ENCODE peak calls at places on chromosomes 4 and X, in four cellular contexts. E, I, Q and U are unnamed samples.

GRCh38 chr4:141656031-141656430 is 19.6 kb downstream of the IL15 start:
- DNase-seq in E (no peak), I (no peak), Q (no peak), U (no peak)

GRCh38 chr4:129526812-129527211 is 430.9 kb downstream of the C4orf33 start:
- DNase-seq in E (no peak), I (peak), Q (peak), U (no peak)

GRCh38 chr4:95857761-95858160 is 17.9 kb downstream of the PDHA2 start:
- DNase-seq in E (no peak), I (no peak), Q (no peak), U (no peak)

GRCh38 chr4:48742412-48742811 is 37.7 kb downstream of the FRYL start:
- DNase-seq in E (no peak), I (no peak), Q (no peak), U (no peak)

GRCh38 chr4:140724780-140725179 is 31.4 kb downstream of the TBC1D9 start:
- DNase-seq in E (no peak), I (no peak), Q (no peak), U (no peak)

GRCh38 chr4:128461300-128462103 is 173.9 kb upstream of the PGRMC2 start:
- DNase-seq in E (peak), I (no peak), Q (peak), U (no peak)

GRCh38 chrX:40514376-40514775 is 66.4 kb upstream of the ATP6AP2 start:
- DNase-seq in E (peak), I (no peak), Q (no peak), U (no peak)

GRCh38 chr4:123826896-123827295 is 430.3 kb downstream of the SPRY1 start:
- DNase-seq in E (no peak), I (no peak), Q (no peak), U (no peak)

GRCh38 chrX:71871367-71871766 is 39.3 kb upstream of the NHSL2 start:
- DNase-seq in E (no peak), I (no peak), Q (no peak), U (no peak)

GRCh38 chr4:72375050-72375736 is 193.8 kb downstream of the ADAMTS3 start:
- DNase-seq in E (peak), I (no peak), Q (peak), U (no peak)

GRCh38 chr4:174316546-174316945 is 32.8 kb downstream of the CEP44 start:
- DNase-seq in E (no peak), I (no peak), Q (no peak), U (no peak)

GRCh38 chr4:25771672-25772071 is 91.1 kb downstream of the SEL1L3 start:
- DNase-seq in E (no peak), I (no peak), Q (no peak), U (no peak)

GRCh38 chrX:154417157-154417556 is 5.8 kb downstream of the TAFAZZIN start:
- DNase-seq in E (no peak), I (no peak), Q (no peak), U (no peak)

GRCh38 chrX:111116666-111117065 is 20.7 kb downstream of the PAK3 start:
- DNase-seq in E (no peak), I (no peak), Q (no peak), U (no peak)

GRCh38 chr4:153929651-153930050 is 140.8 kb upstream of the SFRP2 start:
- DNase-seq in E (no peak), I (no peak), Q (no peak), U (no peak)

GRCh38 chr4:13703096-13703495 is 75.6 kb upstream of the BOD1L1 start:
- DNase-seq in E (no peak), I (no peak), Q (no peak), U (no peak)

GRCh38 chr4:143773998-143774898 is 73.8 kb upstream of the FREM3 start:
- DNase-seq in E (peak), I (peak), Q (peak), U (peak)

GRCh38 chr4:123462007-123462406 is 65.4 kb downstream of the SPRY1 start:
- DNase-seq in E (no peak), I (no peak), Q (no peak), U (no peak)

GRCh38 chrX:1323315-1323714 is 13.3 kb upstream of the IL3RA start:
- DNase-seq in E (peak), I (peak), Q (peak), U (no peak)

GRCh38 chr4:73726000-73726399 is 14.4 kb upstream of the CXCL8 start:
- DNase-seq in E (no peak), I (peak), Q (peak), U (no peak)

GRCh38 chr4:176156656-176157055 is 38.7 kb downstream of the SPATA4 start:
- DNase-seq in E (no peak), I (no peak), Q (no peak), U (no peak)

GRCh38 chr4:94635172-94635571 is 122.6 kb upstream of the BMPR1B start:
- DNase-seq in E (no peak), I (no peak), Q (no peak), U (no peak)

GRCh38 chr4:56976283-56976877 is 1.0 kb downstream of the NOA1 start:
- DNase-seq in E (peak), I (no peak), Q (no peak), U (no peak)
- H3K27ac ChIP-seq in E (peak), I (peak), Q (peak), U (peak)

GRCh38 chr4:68904786-68905185 is 46.8 kb downstream of the UGT2A3 start:
- DNase-seq in E (peak), I (no peak), Q (no peak), U (no peak)
- TF ChIP-seq REST in E (no peak), I (no peak), Q (no peak), U (no peak)

GRCh38 chr4:166972071-166972470 is 262.2 kb downstream of the SPOCK3 start:
- DNase-seq in E (no peak), I (no peak), Q (peak), U (no peak)
- H3K27ac ChIP-seq in E (no peak), I (no peak), Q (no peak), U (no peak)

GRCh38 chrX:30693999-30694650 is 40.9 kb downstream of the GK start:
- DNase-seq in E (no peak), I (no peak), Q (no peak), U (no peak)
- TF ChIP-seq REST in E (no peak), I (no peak), Q (no peak), U (no peak)

GRCh38 chrX:64377753-64378152 is 17.5 kb downstream of the MTMR8 start:
- DNase-seq in E (no peak), I (no peak), Q (no peak), U (no peak)

GRCh38 chrX:64379924-64380323 is 15.3 kb downstream of the MTMR8 start:
- DNase-seq in E (no peak), I (no peak), Q (no peak), U (no peak)
- H3K27ac ChIP-seq in E (no peak), I (no peak), Q (no peak), U (no peak)

DNA sequence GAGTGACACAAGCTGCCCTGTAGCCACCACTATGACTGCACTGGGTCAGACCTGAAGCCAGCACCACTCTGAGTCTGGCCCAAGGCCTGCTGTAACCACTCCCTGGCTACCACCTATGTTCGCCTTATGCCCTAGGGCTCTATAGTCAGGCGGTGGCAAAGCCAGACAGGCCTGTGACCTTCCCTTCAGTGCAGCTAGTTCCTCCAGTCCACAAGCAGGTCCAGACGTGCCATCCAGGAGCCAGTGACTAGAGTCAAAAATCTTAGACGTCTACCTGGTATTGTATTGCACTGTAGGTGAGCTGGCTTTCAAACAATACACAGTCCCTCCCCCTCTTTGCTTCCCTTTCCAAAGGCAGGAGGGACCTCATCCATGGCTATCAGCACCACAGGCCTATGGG is 54.0 kb upstream of the RNF128 start:
- DNase-seq in E (no peak), I (no peak), Q (no peak), U (no peak)
- TF ChIP-seq REST in E (no peak), I (no peak), Q (no peak), U (no peak)

GRCh38 chr4:89894654-89895652 is at the start of gene MMRN1:
- DNase-seq in E (no peak), I (no peak), Q (no peak), U (no peak)
- H3K27ac ChIP-seq in E (no peak), I (no peak), Q (no peak), U (no peak)

DNA sequence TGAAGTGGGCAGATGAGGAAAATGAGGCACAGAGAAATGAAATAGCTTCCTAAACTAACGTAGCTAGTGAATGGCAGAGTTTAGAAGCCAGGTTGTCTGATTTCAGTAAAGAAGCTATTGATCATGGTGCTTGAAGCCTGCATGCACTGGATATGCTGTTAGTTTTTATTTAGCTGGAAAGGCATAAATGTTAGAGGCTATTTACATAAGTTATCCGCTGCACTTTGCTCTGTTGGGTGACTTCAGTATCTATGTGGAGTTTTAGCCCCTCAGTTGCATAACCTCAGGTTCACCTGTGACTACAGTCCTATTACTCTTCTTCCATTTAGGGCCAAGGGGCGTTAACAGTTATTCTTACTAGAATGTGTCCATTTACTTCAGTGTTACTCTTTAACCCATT is 522.4 kb upstream of the RPS6KA3 start:
- DNase-seq in E (no peak), I (no peak), Q (no peak), U (no peak)
- TF ChIP-seq REST in E (no peak), I (no peak), Q (no peak), U (no peak)

GRCh38 chr4:6571608-6572007 is 3.4 kb upstream of the MAN2B2 start:
- DNase-seq in E (no peak), I (no peak), Q (peak), U (no peak)
- H3K27ac ChIP-seq in E (no peak), I (no peak), Q (no peak), U (no peak)

GRCh38 chr4:70712604-70713452 is 8.9 kb upstream of the RUFY3 start:
- DNase-seq in E (no peak), I (no peak), Q (no peak), U (no peak)

GRCh38 chr4:70715097-70715496 is 6.7 kb upstream of the RUFY3 start:
- DNase-seq in E (no peak), I (no peak), Q (no peak), U (no peak)

GRCh38 chr4:70713453-70714026 is 8.2 kb upstream of the RUFY3 start:
- DNase-seq in E (no peak), I (no peak), Q (no peak), U (no peak)

GRCh38 chr4:70714488-70714887 is 7.3 kb upstream of the RUFY3 start:
- DNase-seq in E (no peak), I (no peak), Q (no peak), U (no peak)

DNA sequence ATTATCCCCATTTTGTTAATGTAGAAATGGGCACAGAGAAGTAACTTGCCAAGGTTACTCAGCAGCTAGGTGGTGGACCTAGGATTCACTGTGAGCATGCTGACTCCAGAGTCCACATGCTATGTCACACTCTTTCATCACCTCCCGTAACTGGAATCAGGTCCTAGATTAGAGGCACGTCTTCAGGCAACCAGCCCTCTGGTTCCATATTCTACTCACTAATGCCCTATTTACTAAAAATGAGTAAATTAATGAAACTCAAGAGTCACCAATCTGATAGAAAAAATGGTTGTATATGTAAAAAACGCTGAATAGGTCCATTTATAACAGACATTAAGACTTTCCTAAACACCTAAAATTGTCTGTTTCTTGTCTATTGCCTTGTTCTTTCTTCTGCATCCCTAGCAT is 7.7 kb upstream of the RUFY3 start:
- DNase-seq in E (peak), I (no peak), Q (no peak), U (no peak)
- TF ChIP-seq REST in E (no peak), I (no peak), Q (no peak), U (no peak)